ENCODE peak calls at places on chromosomes 11 and 22, in five cellular contexts. L is fibroblast of pulmonary artery, R is AG04450, Q is fibroblast of villous mesenchyme, D is cardiac fibroblast. T is an unnamed sample.

GRCh38 chr11:109815529-109816105 is 277.6 kb upstream of the ZC3H12C start:
- DNase-seq in L (no peak), R (no peak), Q (no peak), D (no peak), T (no peak)

GRCh38 chr22:22342697-22343602 is 98.4 kb downstream of the VPREB1 start:
- DNase-seq in L (peak), R (no peak), Q (peak), D (peak), T (no peak)

GRCh38 chr22:48506506-48507145 is 1321.0 kb downstream of the BRD1 start:
- DNase-seq in L (no peak), R (no peak), Q (no peak), D (no peak), T (no peak)

GRCh38 chr11:67665537-67666302 is 8.7 kb downstream of the ALDH3B2 start:
- DNase-seq in L (no peak), R (no peak), Q (no peak), D (no peak), T (no peak)

GRCh38 chr22:29102300-29102699 is 29.5 kb downstream of the KREMEN1 start:
- DNase-seq in L (no peak), R (no peak), Q (no peak), D (no peak), T (no peak)

GRCh38 chr11:9003573-9004309 is at the start of gene NRIP3:
- DNase-seq in L (peak), R (no peak), Q (peak), D (peak), T (peak)

GRCh38 chr11:67453816-67454732 is 1.1 kb upstream of the CABP4 start:
- DNase-seq in L (no peak), R (no peak), Q (no peak), D (no peak), T (no peak)

GRCh38 chr22:17120711-17121234 is 387 bp downstream of the TMEM121B start:
- DNase-seq in L (no peak), R (no peak), Q (no peak), D (no peak), T (no peak)

GRCh38 chr22:25368271-25368670 is 148.8 kb downstream of the CRYBB2 start:
- DNase-seq in L (peak), R (peak), Q (peak), D (peak), T (peak)

GRCh38 chr22:27115816-27116256 is 458.4 kb downstream of the MIAT start:
- DNase-seq in L (peak), R (no peak), Q (no peak), D (peak), T (peak)

GRCh38 chr11:65651589-65652510 is 10.9 kb downstream of the RELA start:
- DNase-seq in L (peak), R (no peak), Q (peak), D (peak), T (no peak)

GRCh38 chr11:133900176-133901105 is 55.1 kb upstream of the SPATA19 start:
- DNase-seq in L (no peak), R (no peak), Q (no peak), D (no peak), T (no peak)

GRCh38 chr11:77250881-77251640 is 50.4 kb downstream of the GDPD4 start:
- DNase-seq in L (peak), R (no peak), Q (peak), D (peak), T (no peak)

GRCh38 chr11:63882555-63883242 is 34.3 kb downstream of the RCOR2 start:
- DNase-seq in L (no peak), R (no peak), Q (no peak), D (peak), T (no peak)

GRCh38 chr11:23078289-23078971 is 218.2 kb upstream of the CCDC179 start:
- DNase-seq in L (peak), R (peak), Q (peak), D (peak), T (peak)

GRCh38 chr11:11913395-11913794 is 71.6 kb downstream of the USP47 start:
- DNase-seq in L (no peak), R (no peak), Q (no peak), D (no peak), T (no peak)
- H3K4me3 ChIP-seq in L (no peak), R (no peak), Q (no peak), D (no peak), T (no peak)

DNA sequence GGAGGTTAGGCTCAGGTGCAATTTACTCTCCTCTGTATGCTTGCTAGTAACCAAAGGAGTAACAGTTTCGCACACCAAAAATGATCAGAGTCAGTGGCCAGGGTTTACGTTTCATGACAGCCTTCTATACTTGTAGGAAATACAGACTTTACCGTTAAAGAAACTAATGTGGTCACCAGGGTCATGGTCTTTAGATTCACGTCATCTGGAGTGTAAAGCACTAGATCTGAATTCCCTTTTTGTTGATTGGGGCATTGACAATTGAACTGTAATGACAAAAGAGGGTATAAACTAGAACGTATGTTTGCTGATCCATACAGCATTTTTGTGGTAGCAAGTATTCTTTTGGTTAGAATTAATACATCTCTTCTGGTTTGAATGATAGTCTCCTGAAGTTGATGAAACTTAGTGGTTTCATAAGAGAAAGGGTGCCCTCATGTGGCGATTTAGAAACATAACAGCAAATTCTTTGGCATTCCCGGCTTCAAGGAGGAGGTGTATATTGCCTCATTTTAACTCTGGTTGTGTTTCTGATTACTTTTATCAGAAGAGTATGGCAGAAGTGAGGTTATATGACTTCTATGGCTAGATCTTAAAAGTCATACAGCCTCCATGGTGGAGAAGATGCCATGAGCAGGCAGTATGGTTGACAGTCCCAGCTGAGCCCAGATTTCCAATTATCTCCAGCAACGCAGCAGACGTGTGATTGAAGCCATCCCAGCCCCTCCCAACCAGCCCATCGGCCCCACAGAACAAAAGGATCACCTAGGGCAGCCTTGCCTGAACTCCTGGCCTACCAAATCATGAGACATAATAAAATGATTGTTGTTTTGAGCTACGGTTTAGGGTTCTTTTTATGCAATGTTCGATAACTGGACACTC is 35.1 kb downstream of the MMP7 start:
- DNase-seq in L (peak), R (peak), Q (peak), D (peak), T (peak)
- H3K4me3 ChIP-seq in L (no peak), R (no peak), Q (no peak), D (no peak), T (no peak)

GRCh38 chr11:118529584-118530175 is 1.3 kb upstream of the TMEM25 start:
- DNase-seq in L (no peak), R (no peak), Q (no peak), D (no peak), T (no peak)
- H3K4me3 ChIP-seq in L (peak), R (peak), Q (peak), D (no peak), T (peak)

GRCh38 chr11:26862801-26863200 is 131.1 kb upstream of the FIBIN start:
- DNase-seq in L (no peak), R (no peak), Q (no peak), D (no peak), T (peak)
- H3K4me3 ChIP-seq in L (no peak), R (no peak), Q (no peak), D (no peak), T (no peak)

GRCh38 chr22:41234815-41235687 is 5.7 kb downstream of the CHADL start:
- DNase-seq in L (no peak), R (no peak), Q (no peak), D (no peak), T (no peak)

GRCh38 chr22:41238570-41239442 is 1.9 kb downstream of the CHADL start:
- DNase-seq in L (no peak), R (no peak), Q (no peak), D (no peak), T (no peak)

GRCh38 chr22:41237707-41238569 is 2.8 kb downstream of the CHADL start:
- DNase-seq in L (peak), R (no peak), Q (peak), D (peak), T (peak)

GRCh38 chr22:41239443-41240128 is 1.1 kb downstream of the CHADL start:
- DNase-seq in L (no peak), R (no peak), Q (no peak), D (no peak), T (no peak)

GRCh38 chr22:41237036-41237706 is 3.6 kb downstream of the CHADL start:
- DNase-seq in L (no peak), R (no peak), Q (no peak), D (no peak), T (no peak)
- H3K4me3 ChIP-seq in L (peak), R (peak), Q (peak), D (peak), T (peak)

T was measured in AG10803.